ENCODE peak calls at places on chromosomes 7 and 10, in seven cellular contexts. One of them, this sample, is unnamed.

GRCh38 chr7:121624922-121625321 is 228.8 kb upstream of the FAM3C start:
- DNase-seq in lower lobe of right lung: no peak
- DNase-seq in activated T-cell treated with anti-CD3 and anti-CD28 coated beads, Interleukin-2, amount 50 U/mL, for 4 hours: no peak
- DNase-seq in heart left ventricle: peak
- DNase-seq in stimulated activated CD4-positive, alpha-beta T cell treated with anti-CD3 and anti-CD28 coated beads, Interleukin-12 subunit alpha, Interleukin-12 subunit beta, amount 100 ng/mL, for 4 hours: no peak
- DNase-seq in astrocyte of the hippocampus: peak
- DNase-seq in NCI-H1417: no peak
- DNase-seq in this sample: peak

GRCh38 chr7:84389242-84389641 is 194.7 kb upstream of the SEMA3A start:
- DNase-seq in lower lobe of right lung: no peak
- DNase-seq in activated T-cell treated with anti-CD3 and anti-CD28 coated beads, Interleukin-2, amount 50 U/mL, for 4 hours: no peak
- DNase-seq in NCI-H1417: peak
- DNase-seq in stimulated activated CD4-positive, alpha-beta T cell treated with anti-CD3 and anti-CD28 coated beads, Interleukin-12 subunit alpha, Interleukin-12 subunit beta, amount 100 ng/mL, for 4 hours: no peak
- DNase-seq in astrocyte of the hippocampus: no peak
- DNase-seq in heart left ventricle: no peak
- DNase-seq in this sample: no peak

GRCh38 chr7:158413962-158414961 is 173.4 kb downstream of the PTPRN2 start:
- DNase-seq in lower lobe of right lung: no peak
- DNase-seq in heart left ventricle: no peak
- DNase-seq in astrocyte of the hippocampus: peak
- DNase-seq in stimulated activated CD4-positive, alpha-beta T cell treated with anti-CD3 and anti-CD28 coated beads, Interleukin-12 subunit alpha, Interleukin-12 subunit beta, amount 100 ng/mL, for 4 hours: no peak
- DNase-seq in NCI-H1417: peak
- DNase-seq in activated T-cell treated with anti-CD3 and anti-CD28 coated beads, Interleukin-2, amount 50 U/mL, for 4 hours: no peak
- DNase-seq in this sample: no peak

GRCh38 chr7:1812693-1813393 is 142.8 kb downstream of the ELFN1 start:
- DNase-seq in heart left ventricle: no peak
- DNase-seq in lower lobe of right lung: no peak
- DNase-seq in NCI-H1417: no peak
- DNase-seq in stimulated activated CD4-positive, alpha-beta T cell treated with anti-CD3 and anti-CD28 coated beads, Interleukin-12 subunit alpha, Interleukin-12 subunit beta, amount 100 ng/mL, for 4 hours: no peak
- DNase-seq in activated T-cell treated with anti-CD3 and anti-CD28 coated beads, Interleukin-2, amount 50 U/mL, for 4 hours: no peak
- DNase-seq in astrocyte of the hippocampus: no peak
- DNase-seq in this sample: no peak

GRCh38 chr10:78805176-78805575 is 263.6 kb upstream of the ZMIZ1 start:
- DNase-seq in heart left ventricle: peak
- DNase-seq in NCI-H1417: no peak
- DNase-seq in stimulated activated CD4-positive, alpha-beta T cell treated with anti-CD3 and anti-CD28 coated beads, Interleukin-12 subunit alpha, Interleukin-12 subunit beta, amount 100 ng/mL, for 4 hours: no peak
- DNase-seq in astrocyte of the hippocampus: peak
- DNase-seq in activated T-cell treated with anti-CD3 and anti-CD28 coated beads, Interleukin-2, amount 50 U/mL, for 4 hours: no peak
- DNase-seq in lower lobe of right lung: peak
- DNase-seq in this sample: peak

GRCh38 chr10:93166116-93166515 is 92.4 kb downstream of the CYP26A1 start:
- DNase-seq in heart left ventricle: no peak
- DNase-seq in lower lobe of right lung: no peak
- DNase-seq in activated T-cell treated with anti-CD3 and anti-CD28 coated beads, Interleukin-2, amount 50 U/mL, for 4 hours: no peak
- DNase-seq in stimulated activated CD4-positive, alpha-beta T cell treated with anti-CD3 and anti-CD28 coated beads, Interleukin-12 subunit alpha, Interleukin-12 subunit beta, amount 100 ng/mL, for 4 hours: no peak
- DNase-seq in NCI-H1417: no peak
- DNase-seq in astrocyte of the hippocampus: no peak
- DNase-seq in this sample: no peak

GRCh38 chr7:24245362-24245761 is 38.6 kb upstream of the NPY start:
- DNase-seq in heart left ventricle: no peak
- DNase-seq in lower lobe of right lung: no peak
- DNase-seq in astrocyte of the hippocampus: no peak
- DNase-seq in stimulated activated CD4-positive, alpha-beta T cell treated with anti-CD3 and anti-CD28 coated beads, Interleukin-12 subunit alpha, Interleukin-12 subunit beta, amount 100 ng/mL, for 4 hours: no peak
- DNase-seq in activated T-cell treated with anti-CD3 and anti-CD28 coated beads, Interleukin-2, amount 50 U/mL, for 4 hours: no peak
- DNase-seq in NCI-H1417: no peak
- DNase-seq in this sample: no peak

GRCh38 chr10:58438340-58438739 is 53.1 kb downstream of the TFAM start:
- DNase-seq in astrocyte of the hippocampus: peak
- DNase-seq in activated T-cell treated with anti-CD3 and anti-CD28 coated beads, Interleukin-2, amount 50 U/mL, for 4 hours: no peak
- DNase-seq in stimulated activated CD4-positive, alpha-beta T cell treated with anti-CD3 and anti-CD28 coated beads, Interleukin-12 subunit alpha, Interleukin-12 subunit beta, amount 100 ng/mL, for 4 hours: no peak
- DNase-seq in heart left ventricle: no peak
- DNase-seq in NCI-H1417: no peak
- DNase-seq in lower lobe of right lung: no peak
- DNase-seq in this sample: no peak

GRCh38 chr7:30445770-30446169 is 32.8 kb downstream of the NOD1 start:
- DNase-seq in astrocyte of the hippocampus: peak
- DNase-seq in lower lobe of right lung: peak
- DNase-seq in stimulated activated CD4-positive, alpha-beta T cell treated with anti-CD3 and anti-CD28 coated beads, Interleukin-12 subunit alpha, Interleukin-12 subunit beta, amount 100 ng/mL, for 4 hours: peak
- DNase-seq in activated T-cell treated with anti-CD3 and anti-CD28 coated beads, Interleukin-2, amount 50 U/mL, for 4 hours: peak
- DNase-seq in NCI-H1417: no peak
- DNase-seq in heart left ventricle: peak
- DNase-seq in this sample: peak

GRCh38 chr7:70069977-70070376 is 471.7 kb downstream of the AUTS2 start:
- DNase-seq in activated T-cell treated with anti-CD3 and anti-CD28 coated beads, Interleukin-2, amount 50 U/mL, for 4 hours: no peak
- DNase-seq in lower lobe of right lung: no peak
- DNase-seq in heart left ventricle: no peak
- DNase-seq in NCI-H1417: no peak
- DNase-seq in astrocyte of the hippocampus: no peak
- DNase-seq in stimulated activated CD4-positive, alpha-beta T cell treated with anti-CD3 and anti-CD28 coated beads, Interleukin-12 subunit alpha, Interleukin-12 subunit beta, amount 100 ng/mL, for 4 hours: no peak
- DNase-seq in this sample: no peak

GRCh38 chr7:151245360-151246160 is 2.9 kb downstream of the SMARCD3 start:
- DNase-seq in activated T-cell treated with anti-CD3 and anti-CD28 coated beads, Interleukin-2, amount 50 U/mL, for 4 hours: peak
- DNase-seq in NCI-H1417: peak
- DNase-seq in heart left ventricle: peak
- DNase-seq in astrocyte of the hippocampus: peak
- DNase-seq in lower lobe of right lung: peak
- DNase-seq in stimulated activated CD4-positive, alpha-beta T cell treated with anti-CD3 and anti-CD28 coated beads, Interleukin-12 subunit alpha, Interleukin-12 subunit beta, amount 100 ng/mL, for 4 hours: peak
- DNase-seq in this sample: peak

GRCh38 chr10:93160829-93161228 is 87.1 kb downstream of the CYP26A1 start:
- DNase-seq in stimulated activated CD4-positive, alpha-beta T cell treated with anti-CD3 and anti-CD28 coated beads, Interleukin-12 subunit alpha, Interleukin-12 subunit beta, amount 100 ng/mL, for 4 hours: no peak
- DNase-seq in NCI-H1417: no peak
- DNase-seq in lower lobe of right lung: peak
- DNase-seq in heart left ventricle: peak
- DNase-seq in astrocyte of the hippocampus: peak
- DNase-seq in activated T-cell treated with anti-CD3 and anti-CD28 coated beads, Interleukin-2, amount 50 U/mL, for 4 hours: no peak
- DNase-seq in this sample: peak

GRCh38 chr10:5199398-5199797 is 2.8 kb downstream of the AKR1C4 start:
- DNase-seq in activated T-cell treated with anti-CD3 and anti-CD28 coated beads, Interleukin-2, amount 50 U/mL, for 4 hours: no peak
- DNase-seq in NCI-H1417: no peak
- DNase-seq in heart left ventricle: no peak
- DNase-seq in lower lobe of right lung: no peak
- DNase-seq in astrocyte of the hippocampus: no peak
- DNase-seq in stimulated activated CD4-positive, alpha-beta T cell treated with anti-CD3 and anti-CD28 coated beads, Interleukin-12 subunit alpha, Interleukin-12 subunit beta, amount 100 ng/mL, for 4 hours: no peak
- DNase-seq in this sample: no peak

GRCh38 chr10:18332484-18332883 is 192.3 kb downstream of the CACNB2 start:
- DNase-seq in heart left ventricle: no peak
- DNase-seq in activated T-cell treated with anti-CD3 and anti-CD28 coated beads, Interleukin-2, amount 50 U/mL, for 4 hours: no peak
- DNase-seq in stimulated activated CD4-positive, alpha-beta T cell treated with anti-CD3 and anti-CD28 coated beads, Interleukin-12 subunit alpha, Interleukin-12 subunit beta, amount 100 ng/mL, for 4 hours: no peak
- DNase-seq in NCI-H1417: no peak
- DNase-seq in astrocyte of the hippocampus: no peak
- DNase-seq in lower lobe of right lung: no peak
- DNase-seq in this sample: no peak

GRCh38 chr10:87925570-87925969 is 62.1 kb downstream of the PTEN start:
- DNase-seq in NCI-H1417: peak
- DNase-seq in activated T-cell treated with anti-CD3 and anti-CD28 coated beads, Interleukin-2, amount 50 U/mL, for 4 hours: no peak
- DNase-seq in lower lobe of right lung: no peak
- DNase-seq in stimulated activated CD4-positive, alpha-beta T cell treated with anti-CD3 and anti-CD28 coated beads, Interleukin-12 subunit alpha, Interleukin-12 subunit beta, amount 100 ng/mL, for 4 hours: no peak
- DNase-seq in astrocyte of the hippocampus: peak
- DNase-seq in heart left ventricle: no peak
- DNase-seq in this sample: no peak

GRCh38 chr10:11214407-11214806 is 196.7 kb downstream of the CELF2 start:
- DNase-seq in activated T-cell treated with anti-CD3 and anti-CD28 coated beads, Interleukin-2, amount 50 U/mL, for 4 hours: no peak
- DNase-seq in stimulated activated CD4-positive, alpha-beta T cell treated with anti-CD3 and anti-CD28 coated beads, Interleukin-12 subunit alpha, Interleukin-12 subunit beta, amount 100 ng/mL, for 4 hours: no peak
- DNase-seq in NCI-H1417: no peak
- DNase-seq in heart left ventricle: no peak
- DNase-seq in astrocyte of the hippocampus: no peak
- DNase-seq in lower lobe of right lung: no peak
- DNase-seq in this sample: no peak

GRCh38 chr10:306654-307185 is 171.5 kb downstream of the ZMYND11 start:
- DNase-seq in stimulated activated CD4-positive, alpha-beta T cell treated with anti-CD3 and anti-CD28 coated beads, Interleukin-12 subunit alpha, Interleukin-12 subunit beta, amount 100 ng/mL, for 4 hours: no peak
- DNase-seq in NCI-H1417: peak
- DNase-seq in astrocyte of the hippocampus: no peak
- DNase-seq in activated T-cell treated with anti-CD3 and anti-CD28 coated beads, Interleukin-2, amount 50 U/mL, for 4 hours: no peak
- DNase-seq in heart left ventricle: no peak
- DNase-seq in lower lobe of right lung: no peak
- DNase-seq in this sample: no peak

GRCh38 chr7:68235937-68236336 is 1239.3 kb downstream of the TYW1 start:
- DNase-seq in astrocyte of the hippocampus: no peak
- DNase-seq in lower lobe of right lung: no peak
- DNase-seq in heart left ventricle: no peak
- DNase-seq in activated T-cell treated with anti-CD3 and anti-CD28 coated beads, Interleukin-2, amount 50 U/mL, for 4 hours: no peak
- DNase-seq in stimulated activated CD4-positive, alpha-beta T cell treated with anti-CD3 and anti-CD28 coated beads, Interleukin-12 subunit alpha, Interleukin-12 subunit beta, amount 100 ng/mL, for 4 hours: no peak
- DNase-seq in NCI-H1417: no peak
- DNase-seq in this sample: no peak

GRCh38 chr7:106128846-106129245 is 16.7 kb upstream of the SYPL1 start:
- DNase-seq in activated T-cell treated with anti-CD3 and anti-CD28 coated beads, Interleukin-2, amount 50 U/mL, for 4 hours: no peak
- DNase-seq in lower lobe of right lung: no peak
- DNase-seq in heart left ventricle: no peak
- DNase-seq in stimulated activated CD4-positive, alpha-beta T cell treated with anti-CD3 and anti-CD28 coated beads, Interleukin-12 subunit alpha, Interleukin-12 subunit beta, amount 100 ng/mL, for 4 hours: no peak
- DNase-seq in NCI-H1417: no peak
- DNase-seq in astrocyte of the hippocampus: peak
- DNase-seq in this sample: no peak

GRCh38 chr7:124276005-124276606 is 243.2 kb upstream of the TMEM229A start:
- DNase-seq in NCI-H1417: peak
- DNase-seq in activated T-cell treated with anti-CD3 and anti-CD28 coated beads, Interleukin-2, amount 50 U/mL, for 4 hours: no peak
- DNase-seq in stimulated activated CD4-positive, alpha-beta T cell treated with anti-CD3 and anti-CD28 coated beads, Interleukin-12 subunit alpha, Interleukin-12 subunit beta, amount 100 ng/mL, for 4 hours: no peak
- DNase-seq in lower lobe of right lung: no peak
- DNase-seq in astrocyte of the hippocampus: peak
- DNase-seq in heart left ventricle: no peak
- DNase-seq in this sample: no peak

GRCh38 chr7:15558747-15559146 is 3.1 kb downstream of the AGMO start:
- DNase-seq in lower lobe of right lung: no peak
- DNase-seq in heart left ventricle: no peak
- DNase-seq in activated T-cell treated with anti-CD3 and anti-CD28 coated beads, Interleukin-2, amount 50 U/mL, for 4 hours: no peak
- DNase-seq in astrocyte of the hippocampus: peak
- DNase-seq in NCI-H1417: no peak
- DNase-seq in stimulated activated CD4-positive, alpha-beta T cell treated with anti-CD3 and anti-CD28 coated beads, Interleukin-12 subunit alpha, Interleukin-12 subunit beta, amount 100 ng/mL, for 4 hours: no peak
- DNase-seq in this sample: no peak

GRCh38 chr7:111215550-111215949 is 124.6 kb downstream of the LRRN3 start:
- DNase-seq in stimulated activated CD4-positive, alpha-beta T cell treated with anti-CD3 and anti-CD28 coated beads, Interleukin-12 subunit alpha, Interleukin-12 subunit beta, amount 100 ng/mL, for 4 hours: no peak
- DNase-seq in astrocyte of the hippocampus: no peak
- DNase-seq in activated T-cell treated with anti-CD3 and anti-CD28 coated beads, Interleukin-2, amount 50 U/mL, for 4 hours: no peak
- DNase-seq in heart left ventricle: no peak
- DNase-seq in NCI-H1417: no peak
- DNase-seq in lower lobe of right lung: no peak
- DNase-seq in this sample: no peak

GRCh38 chr7:50793115-50793946 is 10.6 kb upstream of the GRB10 start:
- DNase-seq in heart left ventricle: peak
- DNase-seq in activated T-cell treated with anti-CD3 and anti-CD28 coated beads, Interleukin-2, amount 50 U/mL, for 4 hours: peak
- DNase-seq in lower lobe of right lung: peak
- DNase-seq in NCI-H1417: peak
- DNase-seq in astrocyte of the hippocampus: peak
- DNase-seq in stimulated activated CD4-positive, alpha-beta T cell treated with anti-CD3 and anti-CD28 coated beads, Interleukin-12 subunit alpha, Interleukin-12 subunit beta, amount 100 ng/mL, for 4 hours: peak
- DNase-seq in this sample: peak

GRCh38 chr10:92761576-92761975 is 71.8 kb downstream of the HHEX start:
- DNase-seq in astrocyte of the hippocampus: no peak
- DNase-seq in activated T-cell treated with anti-CD3 and anti-CD28 coated beads, Interleukin-2, amount 50 U/mL, for 4 hours: no peak
- DNase-seq in stimulated activated CD4-positive, alpha-beta T cell treated with anti-CD3 and anti-CD28 coated beads, Interleukin-12 subunit alpha, Interleukin-12 subunit beta, amount 100 ng/mL, for 4 hours: no peak
- DNase-seq in heart left ventricle: no peak
- DNase-seq in lower lobe of right lung: no peak
- DNase-seq in NCI-H1417: no peak
- DNase-seq in this sample: no peak

GRCh38 chr10:79308969-79309665 is 38.2 kb upstream of the PPIF start:
- DNase-seq in heart left ventricle: no peak
- DNase-seq in stimulated activated CD4-positive, alpha-beta T cell treated with anti-CD3 and anti-CD28 coated beads, Interleukin-12 subunit alpha, Interleukin-12 subunit beta, amount 100 ng/mL, for 4 hours: no peak
- DNase-seq in NCI-H1417: no peak
- DNase-seq in astrocyte of the hippocampus: no peak
- DNase-seq in activated T-cell treated with anti-CD3 and anti-CD28 coated beads, Interleukin-2, amount 50 U/mL, for 4 hours: no peak
- DNase-seq in lower lobe of right lung: peak
- DNase-seq in this sample: peak

GRCh38 chr10:4242561-4243035 is 457.6 kb upstream of the KLF6 start:
- DNase-seq in heart left ventricle: peak
- DNase-seq in lower lobe of right lung: no peak
- DNase-seq in stimulated activated CD4-positive, alpha-beta T cell treated with anti-CD3 and anti-CD28 coated beads, Interleukin-12 subunit alpha, Interleukin-12 subunit beta, amount 100 ng/mL, for 4 hours: no peak
- DNase-seq in astrocyte of the hippocampus: peak
- DNase-seq in activated T-cell treated with anti-CD3 and anti-CD28 coated beads, Interleukin-2, amount 50 U/mL, for 4 hours: no peak
- DNase-seq in NCI-H1417: peak
- DNase-seq in this sample: no peak

GRCh38 chr7:98133621-98134266 is 27.1 kb downstream of the LMTK2 start:
- DNase-seq in activated T-cell treated with anti-CD3 and anti-CD28 coated beads, Interleukin-2, amount 50 U/mL, for 4 hours: no peak
- DNase-seq in NCI-H1417: no peak
- DNase-seq in heart left ventricle: no peak
- DNase-seq in astrocyte of the hippocampus: peak
- DNase-seq in lower lobe of right lung: no peak
- DNase-seq in stimulated activated CD4-positive, alpha-beta T cell treated with anti-CD3 and anti-CD28 coated beads, Interleukin-12 subunit alpha, Interleukin-12 subunit beta, amount 100 ng/mL, for 4 hours: no peak
- DNase-seq in this sample: no peak

GRCh38 chr7:2460641-2461040 is 15.6 kb downstream of the GRIFIN start:
- DNase-seq in stimulated activated CD4-positive, alpha-beta T cell treated with anti-CD3 and anti-CD28 coated beads, Interleukin-12 subunit alpha, Interleukin-12 subunit beta, amount 100 ng/mL, for 4 hours: no peak
- DNase-seq in heart left ventricle: no peak
- DNase-seq in lower lobe of right lung: no peak
- DNase-seq in astrocyte of the hippocampus: no peak
- DNase-seq in NCI-H1417: no peak
- DNase-seq in activated T-cell treated with anti-CD3 and anti-CD28 coated beads, Interleukin-2, amount 50 U/mL, for 4 hours: no peak
- DNase-seq in this sample: no peak

GRCh38 chr10:128525444-128525843 is 399.2 kb upstream of the MKI67 start:
- DNase-seq in activated T-cell treated with anti-CD3 and anti-CD28 coated beads, Interleukin-2, amount 50 U/mL, for 4 hours: no peak
- DNase-seq in NCI-H1417: no peak
- DNase-seq in heart left ventricle: no peak
- DNase-seq in lower lobe of right lung: no peak
- DNase-seq in astrocyte of the hippocampus: no peak
- DNase-seq in stimulated activated CD4-positive, alpha-beta T cell treated with anti-CD3 and anti-CD28 coated beads, Interleukin-12 subunit alpha, Interleukin-12 subunit beta, amount 100 ng/mL, for 4 hours: no peak
- DNase-seq in this sample: no peak

GRCh38 chr7:45328397-45329080 is 170.9 kb downstream of the RAMP3 start:
- DNase-seq in astrocyte of the hippocampus: peak
- DNase-seq in stimulated activated CD4-positive, alpha-beta T cell treated with anti-CD3 and anti-CD28 coated beads, Interleukin-12 subunit alpha, Interleukin-12 subunit beta, amount 100 ng/mL, for 4 hours: no peak
- DNase-seq in lower lobe of right lung: no peak
- DNase-seq in activated T-cell treated with anti-CD3 and anti-CD28 coated beads, Interleukin-2, amount 50 U/mL, for 4 hours: no peak
- DNase-seq in NCI-H1417: no peak
- DNase-seq in heart left ventricle: no peak
- DNase-seq in this sample: peak

GRCh38 chr7:17939111-17939669 is 1.1 kb downstream of the SNX13 start:
- DNase-seq in stimulated activated CD4-positive, alpha-beta T cell treated with anti-CD3 and anti-CD28 coated beads, Interleukin-12 subunit alpha, Interleukin-12 subunit beta, amount 100 ng/mL, for 4 hours: no peak
- DNase-seq in astrocyte of the hippocampus: peak
- DNase-seq in activated T-cell treated with anti-CD3 and anti-CD28 coated beads, Interleukin-2, amount 50 U/mL, for 4 hours: no peak
- DNase-seq in NCI-H1417: no peak
- DNase-seq in heart left ventricle: no peak
- DNase-seq in lower lobe of right lung: no peak
- DNase-seq in this sample: no peak

GRCh38 chr10:26468291-26468690 is 30.1 kb downstream of the APBB1IP start:
- DNase-seq in astrocyte of the hippocampus: peak
- DNase-seq in stimulated activated CD4-positive, alpha-beta T cell treated with anti-CD3 and anti-CD28 coated beads, Interleukin-12 subunit alpha, Interleukin-12 subunit beta, amount 100 ng/mL, for 4 hours: no peak
- DNase-seq in heart left ventricle: no peak
- DNase-seq in NCI-H1417: no peak
- DNase-seq in lower lobe of right lung: no peak
- DNase-seq in activated T-cell treated with anti-CD3 and anti-CD28 coated beads, Interleukin-2, amount 50 U/mL, for 4 hours: no peak
- DNase-seq in this sample: no peak

GRCh38 chr10:99796928-99797327 is 14.5 kb downstream of the ABCC2 start:
- DNase-seq in astrocyte of the hippocampus: no peak
- DNase-seq in NCI-H1417: no peak
- DNase-seq in lower lobe of right lung: no peak
- DNase-seq in activated T-cell treated with anti-CD3 and anti-CD28 coated beads, Interleukin-2, amount 50 U/mL, for 4 hours: no peak
- DNase-seq in stimulated activated CD4-positive, alpha-beta T cell treated with anti-CD3 and anti-CD28 coated beads, Interleukin-12 subunit alpha, Interleukin-12 subunit beta, amount 100 ng/mL, for 4 hours: no peak
- DNase-seq in heart left ventricle: no peak
- DNase-seq in this sample: no peak

GRCh38 chr10:107497024-107497423 is 332.5 kb upstream of the SORCS1 start:
- DNase-seq in lower lobe of right lung: no peak
- DNase-seq in NCI-H1417: no peak
- DNase-seq in heart left ventricle: no peak
- DNase-seq in astrocyte of the hippocampus: no peak
- DNase-seq in activated T-cell treated with anti-CD3 and anti-CD28 coated beads, Interleukin-2, amount 50 U/mL, for 4 hours: no peak
- DNase-seq in stimulated activated CD4-positive, alpha-beta T cell treated with anti-CD3 and anti-CD28 coated beads, Interleukin-12 subunit alpha, Interleukin-12 subunit beta, amount 100 ng/mL, for 4 hours: no peak
- DNase-seq in this sample: no peak

GRCh38 chr10:25050402-25050801 is 34.0 kb downstream of the THNSL1 start:
- DNase-seq in heart left ventricle: no peak
- DNase-seq in activated T-cell treated with anti-CD3 and anti-CD28 coated beads, Interleukin-2, amount 50 U/mL, for 4 hours: no peak
- DNase-seq in NCI-H1417: no peak
- DNase-seq in lower lobe of right lung: no peak
- DNase-seq in astrocyte of the hippocampus: no peak
- DNase-seq in stimulated activated CD4-positive, alpha-beta T cell treated with anti-CD3 and anti-CD28 coated beads, Interleukin-12 subunit alpha, Interleukin-12 subunit beta, amount 100 ng/mL, for 4 hours: no peak
- DNase-seq in this sample: no peak

GRCh38 chr7:82740246-82740848 is 296.8 kb upstream of the CACNA2D1 start:
- DNase-seq in stimulated activated CD4-positive, alpha-beta T cell treated with anti-CD3 and anti-CD28 coated beads, Interleukin-12 subunit alpha, Interleukin-12 subunit beta, amount 100 ng/mL, for 4 hours: no peak
- DNase-seq in activated T-cell treated with anti-CD3 and anti-CD28 coated beads, Interleukin-2, amount 50 U/mL, for 4 hours: no peak
- DNase-seq in astrocyte of the hippocampus: peak
- DNase-seq in heart left ventricle: no peak
- DNase-seq in NCI-H1417: peak
- DNase-seq in lower lobe of right lung: no peak
- DNase-seq in this sample: no peak

GRCh38 chr10:86401588-86402282 is 35.1 kb upstream of the GRID1 start:
- DNase-seq in NCI-H1417: peak
- DNase-seq in heart left ventricle: no peak
- DNase-seq in stimulated activated CD4-positive, alpha-beta T cell treated with anti-CD3 and anti-CD28 coated beads, Interleukin-12 subunit alpha, Interleukin-12 subunit beta, amount 100 ng/mL, for 4 hours: no peak
- DNase-seq in lower lobe of right lung: peak
- DNase-seq in astrocyte of the hippocampus: peak
- DNase-seq in activated T-cell treated with anti-CD3 and anti-CD28 coated beads, Interleukin-2, amount 50 U/mL, for 4 hours: peak
- DNase-seq in this sample: peak

This sample was measured in right cardiac atrium.